ENCODE peak calls at places on chromosomes 2 and 18, in seven cellular contexts. W, D, N, C, Q, F and G are unnamed samples.

GRCh38 chr2:37523861-37524362 is 147.5 kb downstream of the CDC42EP3 start:
- DNase-seq in W (no peak), D (no peak), N (no peak), C (no peak), Q (no peak), F (no peak), G (no peak)

GRCh38 chr2:177602611-177603164 is 210.1 kb downstream of the AGPS start:
- DNase-seq in W (no peak), D (no peak), N (no peak), C (no peak), Q (no peak), F (no peak), G (no peak)

GRCh38 chr18:47263828-47264314 is 12.4 kb upstream of the SKOR2 start:
- DNase-seq in W (no peak), D (no peak), N (no peak), C (no peak), Q (no peak), F (no peak), G (no peak)

GRCh38 chr2:25316101-25316500 is 25.6 kb downstream of the DNMT3A start:
- DNase-seq in W (no peak), D (no peak), N (no peak), C (no peak), Q (no peak), F (no peak), G (no peak)

GRCh38 chr2:27314709-27315108 is 6.5 kb upstream of the UCN start:
- DNase-seq in W (no peak), D (no peak), N (no peak), C (no peak), Q (no peak), F (no peak), G (no peak)

GRCh38 chr2:47078541-47079482 is 76.3 kb downstream of the STPG4 start:
- DNase-seq in W (no peak), D (no peak), N (no peak), C (no peak), Q (no peak), F (no peak), G (no peak)

GRCh38 chr18:3330622-3331021 is 68.7 kb downstream of the MYL12B start:
- DNase-seq in W (no peak), D (no peak), N (no peak), C (no peak), Q (no peak), F (no peak), G (no peak)

GRCh38 chr18:3041857-3042256 is 28.9 kb upstream of the LPIN2 start:
- DNase-seq in W (no peak), D (no peak), N (no peak), C (no peak), Q (no peak), F (no peak), G (no peak)

GRCh38 chr2:64277101-64277849 is 133.1 kb upstream of the PELI1 start:
- DNase-seq in W (no peak), D (no peak), N (no peak), C (no peak), Q (no peak), F (no peak), G (peak; percentile 3)

GRCh38 chr18:7592305-7593071 is 25.4 kb downstream of the PTPRM start:
- DNase-seq in W (no peak), D (no peak), N (no peak), C (no peak), Q (no peak), F (no peak), G (no peak)

GRCh38 chr2:212539145-212539880 is 711 bp upstream of the ERBB4 start:
- DNase-seq in W (no peak), D (peak; percentile 9), N (peak; percentile 77), C (peak; percentile 11), Q (no peak), F (no peak), G (peak; percentile 78)

GRCh38 chr18:21678897-21679296 is 25.7 kb downstream of the ABHD3 start:
- DNase-seq in W (no peak), D (no peak), N (no peak), C (no peak), Q (no peak), F (no peak), G (no peak)

GRCh38 chr2:52857722-52858121 is 909.9 kb upstream of the CHAC2 start:
- DNase-seq in W (no peak), D (no peak), N (no peak), C (no peak), Q (no peak), F (no peak), G (no peak)

GRCh38 chr2:158600155-158600802 is 143.5 kb downstream of the PKP4 start:
- DNase-seq in W (no peak), D (peak; percentile 53), N (no peak), C (no peak), Q (no peak), F (no peak), G (peak; percentile 16)

GRCh38 chr2:17672583-17673317 is 80.9 kb downstream of the SMC6 start:
- DNase-seq in W (no peak), D (peak; percentile 22), N (no peak), C (no peak), Q (no peak), F (no peak), G (no peak)